ENCODE peak calls at places on chromosomes 1 and 21, in nine cellular contexts. I is kidney epithelial cell, O is myocyte, J is choroid plexus epithelial cell, W is Panc1, K is ELR, X is AG10803, C is LoVo, S is OCI-LY7. V is an unnamed sample.

GRCh38 chr1:42114229-42114628 is 39.0 kb upstream of the GUCA2B start:
- DNase-seq in I (no peak), O (no peak), J (no peak), W (no peak), K (no peak), X (no peak), C (no peak), S (no peak), V (no peak)

GRCh38 chr1:64960731-64961130 is 5.6 kb downstream of the JAK1 start:
- DNase-seq in I (no peak), O (no peak), J (no peak), W (no peak), K (no peak), X (no peak), C (no peak), S (peak), V (no peak)

GRCh38 chr21:46392921-46393320 is 65.8 kb upstream of the DIP2A start:
- DNase-seq in I (no peak), O (peak), J (peak), W (no peak), K (no peak), X (peak), C (no peak), S (no peak), V (no peak)

GRCh38 chr1:154809436-154810413 is 60.4 kb downstream of the KCNN3 start:
- DNase-seq in I (peak), O (peak), J (peak), W (no peak), K (peak), X (peak), C (no peak), S (no peak), V (no peak)

GRCh38 chr1:156860639-156861423 is at the start of gene NTRK1:
- DNase-seq in I (no peak), O (peak), J (no peak), W (no peak), K (peak), X (peak), C (no peak), S (peak), V (peak)

GRCh38 chr1:69710484-69710883 is 142.8 kb downstream of the LRRC7 start:
- DNase-seq in I (no peak), O (no peak), J (peak), W (no peak), K (no peak), X (peak), C (no peak), S (no peak), V (no peak)

GRCh38 chr1:230632273-230632873 is 9.9 kb upstream of the COG2 start:
- DNase-seq in I (no peak), O (peak), J (peak), W (peak), K (peak), X (peak), C (peak), S (peak), V (no peak)

GRCh38 chr21:45537111-45537745 is 5.0 kb downstream of the SLC19A1 start:
- DNase-seq in I (no peak), O (no peak), J (no peak), W (no peak), K (no peak), X (no peak), C (no peak), S (no peak), V (no peak)

GRCh38 chr1:101004061-101004460 is 21.5 kb downstream of the DPH5 start:
- DNase-seq in I (no peak), O (no peak), J (peak), W (no peak), K (no peak), X (peak), C (no peak), S (no peak), V (no peak)

GRCh38 chr1:115129071-115129640 is 39.9 kb upstream of the TSPAN2 start:
- DNase-seq in I (no peak), O (no peak), J (no peak), W (no peak), K (no peak), X (peak), C (no peak), S (no peak), V (no peak)

GRCh38 chr1:77373702-77374101 is 91.9 kb downstream of the AK5 start:
- DNase-seq in I (no peak), O (no peak), J (no peak), W (no peak), K (no peak), X (no peak), C (no peak), S (no peak), V (no peak)

GRCh38 chr1:35727434-35727825 is 8.7 kb upstream of the C1orf216 start:
- DNase-seq in I (no peak), O (no peak), J (no peak), W (no peak), K (no peak), X (no peak), C (no peak), S (no peak), V (no peak)

GRCh38 chr1:11571906-11572616 is 82.2 kb downstream of the FBXO2 start:
- DNase-seq in I (no peak), O (peak), J (no peak), W (no peak), K (no peak), X (no peak), C (no peak), S (peak), V (no peak)

GRCh38 chr1:163820748-163821147 is 499.0 kb downstream of the NUF2 start:
- DNase-seq in I (no peak), O (no peak), J (peak), W (no peak), K (peak), X (peak), C (no peak), S (no peak), V (no peak)

GRCh38 chr1:209723265-209723664 is 18.6 kb downstream of the HSD11B1 start:
- DNase-seq in I (no peak), O (no peak), J (no peak), W (no peak), K (no peak), X (no peak), C (no peak), S (no peak), V (no peak)

GRCh38 chr1:22826630-22827580 is 116.3 kb downstream of the EPHB2 start:
- DNase-seq in I (no peak), O (no peak), J (no peak), W (no peak), K (peak), X (no peak), C (no peak), S (no peak), V (no peak)

GRCh38 chr1:89271616-89272015 is 1.0 kb downstream of the GBP5 start:
- DNase-seq in I (no peak), O (peak), J (peak), W (no peak), K (peak), X (peak), C (no peak), S (no peak), V (no peak)

GRCh38 chr1:108843390-108844188 is 13.3 kb downstream of the AKNAD1 start:
- DNase-seq in I (no peak), O (no peak), J (no peak), W (no peak), K (no peak), X (no peak), C (no peak), S (no peak), V (no peak)

GRCh38 chr1:119816407-119816806 is 5.1 kb upstream of the REG4 start:
- DNase-seq in I (peak), O (no peak), J (peak), W (no peak), K (peak), X (no peak), C (peak), S (no peak), V (no peak)

GRCh38 chr21:34807881-34808568 is 139.2 kb downstream of the CLIC6 start:
- DNase-seq in I (peak), O (peak), J (peak), W (peak), K (peak), X (peak), C (peak), S (peak), V (peak)

GRCh38 chr1:41918450-41919043 is at the start of gene HIVEP3:
- DNase-seq in I (no peak), O (peak), J (peak), W (no peak), K (peak), X (peak), C (peak), S (no peak), V (no peak)

GRCh38 chr1:87404306-87404705 is 75.6 kb downstream of the LMO4 start:
- DNase-seq in I (no peak), O (no peak), J (no peak), W (no peak), K (peak), X (no peak), C (peak), S (no peak), V (no peak)

V was measured in activated T-helper 9 cell treated with anti-CD3 and anti-CD28 coated beads, Interleukin-2, amount 50 U/mL, for 16 hours.